ENCODE peak calls at places on chromosomes 6 and 20, in six cellular contexts. M is H1, O is OCI-LY7, W is cardiac muscle cell, D is tibial nerve, J is upper lobe of right lung. T is an unnamed sample.

GRCh38 chr20:41009960-41010359 is 18.7 kb upstream of the TOP1 start:
- DNase-seq in W (peak), D (no peak), O (no peak), M (no peak), J (no peak), T (no peak)

GRCh38 chr6:146582857-146583256 is 15.9 kb upstream of the ADGB start:
- DNase-seq in D (peak), J (no peak), M (no peak), W (peak), O (no peak), T (no peak)

GRCh38 chr6:169428532-169428931 is 174.9 kb upstream of the THBS2 start:
- DNase-seq in D (no peak), O (no peak), J (no peak), M (no peak), W (peak), T (no peak)

GRCh38 chr6:83309344-83309743 is 116.2 kb downstream of the RWDD2A start:
- DNase-seq in D (no peak), M (no peak), O (no peak), W (peak), J (no peak), T (no peak)

GRCh38 chr6:94389218-94389617 is 969.9 kb upstream of the EPHA7 start:
- DNase-seq in D (no peak), O (no peak), J (no peak), W (no peak), M (no peak), T (no peak)

GRCh38 chr6:9131616-9132015 is 696.3 kb upstream of the SLC35B3 start:
- DNase-seq in D (no peak), W (no peak), J (peak), O (no peak), M (no peak), T (peak)

GRCh38 chr6:19822134-19822533 is 15.0 kb upstream of the ID4 start:
- DNase-seq in O (no peak), M (no peak), W (no peak), D (no peak), J (no peak), T (no peak)

GRCh38 chr20:34871966-34872603 is 571 bp downstream of the GGT7 start:
- DNase-seq in M (no peak), O (no peak), W (no peak), D (no peak), J (no peak), T (no peak)

GRCh38 chr6:155352812-155353211 is 38.5 kb upstream of the TFB1M start:
- DNase-seq in O (no peak), M (no peak), J (no peak), W (peak), D (no peak), T (no peak)

GRCh38 chr6:96162711-96163120 is 146.9 kb downstream of the FUT9 start:
- DNase-seq in D (no peak), W (no peak), J (no peak), O (no peak), M (peak), T (no peak)

GRCh38 chr6:41663558-41663957 is 25.3 kb downstream of the MDFI start:
- DNase-seq in D (no peak), O (no peak), M (no peak), J (no peak), W (no peak), T (no peak)

GRCh38 chr6:170210651-170211403 is 80.1 kb downstream of the DLL1 start:
- DNase-seq in D (no peak), W (no peak), O (no peak), M (no peak), J (no peak), T (no peak)

GRCh38 chr20:2515203-2515602 is 6.5 kb upstream of the ZNF343 start:
- DNase-seq in O (no peak), D (no peak), W (no peak), J (no peak), M (no peak), T (no peak)

GRCh38 chr6:3520541-3521220 is 63.8 kb upstream of the SLC22A23 start:
- DNase-seq in M (no peak), O (no peak), W (peak), J (no peak), D (no peak), T (no peak)

GRCh38 chr6:71211799-71212198 is 76.8 kb upstream of the OGFRL1 start:
- DNase-seq in M (no peak), J (no peak), D (no peak), O (no peak), W (peak), T (no peak)

GRCh38 chr6:46465294-46466165 is 25.7 kb downstream of the RCAN2 start:
- DNase-seq in M (no peak), J (no peak), W (peak), D (no peak), O (no peak), T (no peak)

GRCh38 chr6:145345094-145345493 is 390.2 kb downstream of the EPM2A start:
- DNase-seq in W (no peak), O (no peak), M (no peak), D (no peak), J (no peak), T (no peak)

GRCh38 chr20:34943808-34944568 is 11.6 kb downstream of the GSS start:
- DNase-seq in D (no peak), W (no peak), M (no peak), J (no peak), O (no peak), T (no peak)

GRCh38 chr6:73732845-73733675 is 37.1 kb downstream of the CD109 start:
- DNase-seq in J (peak), O (peak), M (no peak), W (peak), D (peak), T (peak)

GRCh38 chr6:152309648-152310047 is 327.5 kb downstream of the SYNE1 start:
- DNase-seq in J (no peak), W (no peak), M (no peak), O (no peak), D (no peak), T (peak)

GRCh38 chr6:119112856-119113530 is 34.5 kb upstream of the FAM184A start:
- DNase-seq in J (no peak), D (no peak), M (no peak), W (peak), O (no peak), T (no peak)

GRCh38 chr6:147022041-147022440 is 182.2 kb upstream of the STXBP5 start:
- DNase-seq in O (no peak), W (peak), J (no peak), D (no peak), M (no peak), T (no peak)

GRCh38 chr20:1391640-1392442 is 1.0 kb downstream of the FKBP1A start:
- DNase-seq in O (peak), J (no peak), M (no peak), D (no peak), W (peak), T (no peak)

GRCh38 chr6:46421239-46421638 is 70.0 kb downstream of the RCAN2 start:
- DNase-seq in W (peak), M (no peak), O (no peak), D (no peak), J (no peak), T (no peak)

GRCh38 chr6:43968110-43968965 is 158.9 kb downstream of the MRPL14 start:
- DNase-seq in J (no peak), O (no peak), M (no peak), W (no peak), D (no peak), T (no peak)

GRCh38 chr6:140379919-140380318 is 1005.5 kb upstream of the CITED2 start:
- DNase-seq in D (no peak), O (no peak), J (no peak), W (no peak), M (no peak), T (no peak)

GRCh38 chr20:24657211-24657610 is 187.8 kb downstream of the SYNDIG1 start:
- DNase-seq in D (no peak), M (no peak), O (no peak), W (peak), J (no peak), T (no peak)

GRCh38 chr6:166085498-166085897 is 82.2 kb downstream of the TBXT start:
- DNase-seq in J (no peak), D (no peak), M (no peak), O (no peak), W (no peak), T (no peak)

GRCh38 chr20:38450412-38450975 is 15.4 kb upstream of the SNHG17 start:
- DNase-seq in M (no peak), D (no peak), O (no peak), J (no peak), W (peak), T (no peak)

GRCh38 chr20:36856196-36856595 is 19.7 kb upstream of the TLDC2 start:
- DNase-seq in W (peak), J (no peak), M (no peak), O (no peak), D (no peak), T (no peak)

GRCh38 chr6:1424306-1424927 is 35.0 kb downstream of the FOXF2 start:
- DNase-seq in O (peak), W (peak), J (no peak), D (peak), M (peak), T (peak)

GRCh38 chr6:154893927-154894326 is 101.2 kb upstream of the TIAM2 start:
- DNase-seq in W (no peak), M (no peak), O (no peak), J (no peak), D (no peak), T (no peak)

GRCh38 chr20:38109657-38110524 is 55.2 kb downstream of the TGM2 start:
- DNase-seq in J (no peak), W (peak), D (peak), M (no peak), O (no peak), T (no peak)

GRCh38 chr6:142845624-142846458 is 99.1 kb downstream of the HIVEP2 start:
- DNase-seq in M (no peak), O (peak), W (peak), D (peak), J (peak), T (peak)

GRCh38 chr6:157625764-157626163 is 197.3 kb upstream of the SNX9 start:
- DNase-seq in J (no peak), O (no peak), W (peak), M (no peak), D (no peak), T (no peak)

GRCh38 chr6:66210964-66211363 is 503.9 kb upstream of the EYS start:
- DNase-seq in J (no peak), O (peak), W (no peak), M (no peak), D (no peak), T (peak)

GRCh38 chr6:157778719-157779118 is 44.3 kb upstream of the SNX9 start:
- DNase-seq in M (no peak), O (no peak), J (no peak), D (no peak), W (no peak), T (no peak)

GRCh38 chr20:9185511-9185910 is 116.6 kb downstream of the PLCB4 start:
- DNase-seq in W (no peak), M (no peak), O (no peak), J (no peak), D (no peak), T (no peak)

GRCh38 chr20:13344671-13345070 is 123.6 kb downstream of the ISM1 start:
- DNase-seq in J (no peak), O (no peak), D (no peak), W (no peak), M (no peak), T (no peak)

DNA sequence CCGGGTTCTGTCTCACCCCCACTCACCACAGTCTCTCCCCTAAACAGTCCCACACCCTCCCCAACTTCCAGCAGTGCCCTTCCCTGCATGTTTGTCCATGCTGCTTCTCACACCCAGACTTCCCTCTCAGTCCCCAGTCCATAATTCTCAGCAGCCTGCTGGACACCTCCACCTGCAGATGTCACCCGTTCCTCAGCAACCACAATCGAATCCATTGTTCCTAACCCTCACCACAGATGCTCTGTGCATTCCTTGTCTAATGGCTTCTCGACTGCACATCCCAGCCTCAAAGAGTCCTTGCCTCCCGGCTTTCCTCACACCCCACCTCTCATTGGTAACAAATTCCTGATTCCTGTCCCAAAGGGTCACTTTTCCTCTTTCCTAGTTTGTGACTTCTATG is 55.6 kb downstream of the GOPC start:
- DNase-seq in J (no peak), O (no peak), M (no peak), W (no peak), D (no peak), T (no peak)
- H3K27ac ChIP-seq in J (no peak), O (no peak), M (no peak), W (no peak), D (no peak), T (peak)

DNA sequence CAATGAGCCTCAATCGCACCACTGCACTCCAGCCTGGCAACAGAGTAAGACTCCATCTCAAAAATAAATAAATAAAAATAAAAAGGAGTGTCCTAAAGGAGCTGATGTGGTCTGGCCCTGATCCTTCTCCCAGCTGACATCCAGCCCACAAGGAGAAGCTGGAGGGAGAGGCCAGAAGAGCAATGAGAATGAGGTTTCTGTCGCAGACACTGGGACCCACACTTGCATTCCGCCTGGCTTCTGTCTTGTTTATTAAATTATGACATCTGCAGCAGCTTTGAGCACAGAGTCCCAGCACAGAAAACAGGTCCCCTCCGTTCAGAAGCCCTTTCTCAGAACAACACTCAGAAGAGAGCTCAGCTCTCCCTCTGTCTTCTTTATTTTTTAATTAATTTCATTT is 10.3 kb upstream of the E2F1 start:
- DNase-seq in W (no peak), D (no peak), J (no peak), O (no peak), M (no peak), T (no peak)
- H3K27ac ChIP-seq in W (no peak), D (no peak), J (no peak), O (no peak), M (no peak), T (no peak)

DNA sequence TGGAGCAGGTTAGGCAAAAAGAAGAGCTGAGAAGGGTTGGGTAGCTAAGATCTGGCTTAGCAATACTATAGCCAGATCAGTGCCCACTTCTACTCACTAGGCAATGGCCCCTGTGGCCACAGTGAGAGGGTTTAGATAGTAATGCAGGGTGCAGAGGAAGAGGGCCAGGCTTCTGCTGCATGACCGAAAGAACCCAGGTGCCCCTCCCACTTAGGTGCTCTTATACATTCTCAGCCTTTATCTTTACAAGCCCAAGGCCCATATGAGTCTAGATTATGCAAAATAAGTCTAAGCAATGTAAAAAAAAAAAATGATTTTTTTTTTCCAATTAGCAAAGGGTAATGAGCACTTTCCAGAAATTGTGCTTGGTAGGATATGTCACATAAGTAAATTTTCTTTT is 171.3 kb downstream of the CD24 start:
- DNase-seq in J (no peak), M (no peak), O (no peak), W (no peak), D (no peak), T (no peak)
- H3K27ac ChIP-seq in J (no peak), M (peak), O (no peak), W (no peak), D (no peak), T (no peak)

GRCh38 chr20:60058869-60059268 is 100.6 kb downstream of the CDH26 start:
- DNase-seq in O (no peak), M (no peak), D (no peak), J (no peak), W (no peak), T (no peak)
- H3K27ac ChIP-seq in O (no peak), M (no peak), D (no peak), J (peak), W (no peak), T (no peak)

DNA sequence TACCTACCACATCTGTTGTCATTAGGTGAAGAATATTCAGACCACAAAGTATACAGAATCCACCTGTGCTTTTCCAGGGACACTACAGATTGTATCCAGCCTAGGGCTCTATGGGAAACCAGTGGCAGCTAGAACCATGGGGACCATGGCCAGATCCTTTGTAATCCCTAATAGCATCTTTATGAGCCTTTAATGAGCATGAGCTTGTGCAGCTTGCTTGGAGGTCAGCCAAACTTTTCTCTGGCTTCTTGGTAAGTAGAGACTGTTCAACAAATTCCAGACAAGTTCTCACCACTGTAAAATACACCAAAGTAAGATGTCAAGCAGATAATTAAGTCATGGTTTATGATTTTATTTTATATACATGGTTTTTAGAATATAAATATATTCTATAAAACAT is 301.6 kb upstream of the ADGRB3 start:
- DNase-seq in D (no peak), J (no peak), W (no peak), M (no peak), O (no peak), T (no peak)
- H3K27ac ChIP-seq in D (no peak), J (no peak), W (no peak), M (no peak), O (no peak), T (no peak)

DNA sequence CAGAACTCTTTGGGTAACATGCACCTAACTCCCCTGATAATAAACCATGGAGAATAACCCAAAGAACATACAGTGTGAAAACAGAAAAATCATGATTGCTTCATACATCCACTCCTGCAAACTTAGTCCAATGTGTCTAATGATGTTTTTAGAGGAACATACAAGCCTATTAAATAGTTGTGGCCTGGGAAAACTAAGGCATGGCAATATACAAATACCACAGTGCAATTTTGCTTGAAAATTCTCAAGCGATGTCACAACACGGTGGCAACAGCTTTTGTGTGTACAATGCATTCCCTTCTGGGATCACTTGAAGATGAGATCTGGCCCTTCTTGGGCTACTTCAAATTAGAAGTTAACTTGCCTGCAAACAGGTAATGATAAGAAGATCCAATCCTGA is 16.7 kb downstream of the MAP3K5 start:
- DNase-seq in O (no peak), D (no peak), J (no peak), M (no peak), W (peak), T (no peak)
- H3K27ac ChIP-seq in O (no peak), D (no peak), J (no peak), M (no peak), W (no peak), T (no peak)

GRCh38 chr6:112234596-112234995 is 19.8 kb downstream of the LAMA4 start:
- DNase-seq in W (peak), J (no peak), O (no peak), D (no peak), M (no peak), T (no peak)
- H3K27ac ChIP-seq in W (no peak), J (peak), O (no peak), D (peak), M (no peak), T (no peak)

GRCh38 chr6:63899550-63899949 is 263.9 kb downstream of the PHF3 start:
- DNase-seq in D (no peak), J (no peak), M (no peak), O (no peak), W (peak), T (peak)

DNA sequence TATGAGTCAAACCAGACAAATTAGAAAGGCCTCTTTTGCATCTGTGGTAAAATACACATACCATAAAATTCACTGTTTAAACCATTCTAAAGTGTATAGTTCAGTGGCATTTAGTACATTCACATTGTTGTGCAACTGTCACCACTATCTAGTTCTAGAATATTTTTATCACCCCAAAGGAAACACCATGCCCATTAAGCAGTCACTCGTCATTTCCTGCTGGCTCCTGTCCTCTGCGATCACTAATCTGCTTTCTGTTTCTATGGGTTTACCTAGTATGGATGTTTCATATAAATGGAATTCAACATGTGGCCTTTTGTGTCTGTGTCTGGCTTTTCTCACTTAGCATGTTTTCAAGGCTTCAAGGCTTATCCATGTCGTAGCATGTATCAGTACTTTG is 269.2 kb downstream of the PHF3 start:
- DNase-seq in W (peak), M (no peak), J (no peak), D (no peak), O (no peak), T (peak)
- H3K27ac ChIP-seq in W (no peak), M (no peak), J (no peak), D (no peak), O (no peak), T (peak)

T was measured in MM.1S.